ENCODE peak calls at places on chromosomes 6 and 20, in eight cellular contexts. L, W, H, N, D, A, I and F are unnamed samples. For H3K9me3 and H3K4me1, the result is how much of the 10 kb centered on the place peaks cover.

GRCh38 chr6:158960046-158960445 is 40.0 kb downstream of the RSPH3 start:
- DNase-seq in D (no peak), W (no peak), L (no peak), N (no peak), H (no peak), A (no peak), I (no peak), F (no peak)

GRCh38 chr20:50169329-50169823 is 15.9 kb upstream of the PEDS1 start:
- DNase-seq in I (peak), A (peak), N (peak), W (peak), H (peak), L (no peak), D (peak), F (peak)

GRCh38 chr6:121951918-121952379 is 447.5 kb upstream of the HSF2 start:
- DNase-seq in N (no peak), L (no peak), I (no peak), W (peak), A (no peak), H (no peak), D (no peak), F (no peak)

GRCh38 chr6:35905141-35905785 is 15.6 kb downstream of the SRPK1 start:
- DNase-seq in A (no peak), H (no peak), L (no peak), W (no peak), N (no peak), D (no peak), I (no peak), F (no peak)

GRCh38 chr6:7617954-7618764 is 28.2 kb downstream of the SNRNP48 start:
- DNase-seq in N (no peak), I (peak), D (no peak), L (peak), H (peak), A (no peak), W (peak), F (peak)

GRCh38 chr6:108968325-108968724 is 120.1 kb downstream of the ARMC2 start:
- DNase-seq in D (no peak), N (no peak), I (no peak), W (no peak), A (no peak), L (no peak), H (no peak), F (no peak)

GRCh38 chr6:128952902-128953301 is 70.0 kb downstream of the LAMA2 start:
- DNase-seq in L (no peak), I (no peak), H (no peak), N (no peak), W (no peak), A (no peak), D (no peak), F (no peak)

GRCh38 chr20:13220857-13221297 is at the start of gene ISM1:
- DNase-seq in N (no peak), L (no peak), D (no peak), I (no peak), A (no peak), W (peak), H (no peak), F (peak)

GRCh38 chr6:168367285-168367720 is 47.7 kb upstream of the DACT2 start:
- DNase-seq in D (no peak), N (peak), A (peak), H (no peak), I (no peak), L (no peak), W (no peak), F (no peak)

GRCh38 chr6:81613606-81614005 is 138.9 kb downstream of the TENT5A start:
- DNase-seq in A (no peak), W (no peak), I (no peak), H (no peak), L (no peak), N (no peak), D (no peak), F (no peak)

GRCh38 chr6:34517461-34517868 is 38.7 kb downstream of the SPDEF start:
- DNase-seq in A (no peak), W (no peak), N (peak), D (peak), L (no peak), I (no peak), H (no peak), F (no peak)

GRCh38 chr6:149235130-149235561 is 82.4 kb upstream of the TAB2 start:
- DNase-seq in L (peak), D (no peak), W (no peak), H (peak), N (no peak), A (no peak), I (no peak), F (peak)

GRCh38 chr6:159788757-159789376 is 535 bp downstream of the TCP1 start:
- DNase-seq in I (peak), D (peak), L (no peak), A (no peak), W (peak), H (peak), N (no peak), F (peak)

GRCh38 chr6:17267586-17267985 is 13.6 kb upstream of the RBM24 start:
- DNase-seq in A (no peak), D (no peak), L (no peak), I (no peak), H (no peak), N (no peak), W (no peak), F (no peak)

GRCh38 chr20:36744764-36745191 is 1.1 kb downstream of the NDRG3 start:
- DNase-seq in W (peak), I (no peak), A (peak), D (peak), L (no peak), H (peak), N (no peak), F (peak)

GRCh38 chr20:36998652-36999051 is 47.1 kb upstream of the SAMHD1 start:
- DNase-seq in I (no peak), A (no peak), W (no peak), N (no peak), H (no peak), L (no peak), D (no peak), F (no peak)

GRCh38 chr20:54139188-54139587 is 34.6 kb downstream of the CYP24A1 start:
- DNase-seq in L (no peak), D (no peak), H (no peak), I (no peak), A (no peak), N (no peak), W (no peak), F (no peak)

GRCh38 chr6:99712560-99712959 is 105.9 kb downstream of the PRDM13 start:
- DNase-seq in D (no peak), L (no peak), W (no peak), N (no peak), I (no peak), H (no peak), A (no peak), F (no peak)

GRCh38 chr20:57559658-57560553 is 1.0 kb upstream of the PCK1 start:
- DNase-seq in N (no peak), I (no peak), H (no peak), L (no peak), D (no peak), A (no peak), W (no peak), F (no peak)

GRCh38 chr6:56046576-56046975 is 171.2 kb upstream of the BMP5 start:
- DNase-seq in L (no peak), D (no peak), I (no peak), H (peak), N (no peak), W (no peak), A (no peak), F (no peak)

GRCh38 chr6:25973923-25974555 is 11.4 kb downstream of the TRIM38 start:
- DNase-seq in A (no peak), L (no peak), D (peak), N (no peak), I (no peak), W (no peak), H (no peak), F (no peak)

GRCh38 chr6:83615025-83615999 is 93.6 kb downstream of the SNAP91 start:
- DNase-seq in D (peak), L (no peak), H (peak), A (no peak), W (no peak), I (no peak), N (no peak), F (no peak)

GRCh38 chr20:25750765-25751696 is 54.4 kb upstream of the ZNF337 start:
- DNase-seq in I (peak), D (peak), H (peak), L (peak), A (peak), W (peak), N (no peak), F (peak)

GRCh38 chr6:74050921-74051320 is 354.9 kb downstream of the CD109 start:
- DNase-seq in I (no peak), N (no peak), W (no peak), L (no peak), H (no peak), A (no peak), D (no peak), F (no peak)

GRCh38 chr6:161215876-161216615 is 57.8 kb downstream of the AGPAT4 start:
- DNase-seq in A (no peak), W (no peak), I (no peak), D (no peak), H (no peak), N (no peak), L (no peak), F (no peak)

GRCh38 chr6:161212902-161213301 is 61.0 kb downstream of the AGPAT4 start:
- DNase-seq in L (no peak), H (no peak), I (no peak), A (no peak), D (no peak), N (no peak), W (no peak), F (no peak)

GRCh38 chr6:161216616-161217205 is 57.1 kb downstream of the AGPAT4 start:
- DNase-seq in A (no peak), D (no peak), L (no peak), W (no peak), N (no peak), H (no peak), I (no peak), F (no peak)

GRCh38 chr6:161214722-161215121 is 59.1 kb downstream of the AGPAT4 start:
- DNase-seq in W (no peak), H (no peak), L (no peak), A (no peak), D (peak), N (no peak), I (no peak), F (no peak)

GRCh38 chr6:161215193-161215592 is 58.7 kb downstream of the AGPAT4 start:
- DNase-seq in D (peak), N (no peak), H (no peak), W (no peak), L (no peak), I (no peak), A (no peak), F (no peak)
- H3K9me3 ChIP-seq in D (under half), N (under half), H (under half), W (under half), L (under half), I (under half), A (under half), F (under half)

GRCh38 chr6:101400341-101400740 is 6.8 kb downstream of the GRIK2 start:
- DNase-seq in D (no peak), N (no peak), L (no peak), W (no peak), H (no peak), A (no peak), I (no peak), F (no peak)

GRCh38 chr6:101403566-101403965 is 10.1 kb downstream of the GRIK2 start:
- DNase-seq in I (no peak), H (no peak), W (no peak), L (no peak), D (no peak), N (no peak), A (no peak), F (no peak)

GRCh38 chr6:101401792-101402617 is 8.5 kb downstream of the GRIK2 start:
- DNase-seq in H (no peak), A (no peak), N (no peak), L (no peak), D (no peak), W (no peak), I (no peak), F (no peak)

GRCh38 chr6:101404767-101405166 is 11.3 kb downstream of the GRIK2 start:
- DNase-seq in L (no peak), D (no peak), N (no peak), A (no peak), I (no peak), W (no peak), H (no peak), F (no peak)

GRCh38 chr6:101402618-101403002 is 9.1 kb downstream of the GRIK2 start:
- DNase-seq in N (no peak), A (no peak), I (no peak), D (no peak), W (peak), H (no peak), L (no peak), F (no peak)
- H3K4me1 ChIP-seq in N (under half), A (under half), I (under half), D (under half), W (under half), H (under half), L (under half), F (under half)

DNA sequence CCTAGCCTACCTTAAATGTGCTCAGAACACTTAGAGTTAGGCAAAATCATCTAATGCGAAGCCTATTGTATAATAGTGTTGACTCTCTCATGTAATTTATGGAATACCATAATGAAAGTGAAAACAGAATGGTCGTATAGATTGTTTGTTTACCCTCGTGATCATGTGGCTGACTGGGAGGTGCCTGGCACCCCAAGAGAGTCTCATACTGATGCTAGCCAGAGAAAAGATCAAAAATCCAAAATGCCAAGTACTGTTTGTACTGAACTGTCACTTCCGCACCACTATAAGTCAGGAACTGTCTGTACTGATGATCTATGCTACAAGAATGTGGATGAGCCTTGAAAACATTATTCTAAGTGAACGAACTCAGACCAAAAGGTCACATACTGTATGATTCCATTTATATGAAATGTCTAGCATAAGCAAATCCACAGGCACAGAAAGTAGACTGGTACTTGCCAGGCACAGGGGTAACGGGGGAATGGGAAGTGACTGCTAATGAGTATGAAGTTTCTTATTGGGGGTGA is 22.4 kb downstream of the ZMYND8 start:
- DNase-seq in L (no peak), W (no peak), A (no peak), I (peak), N (no peak), D (no peak), H (peak), F (no peak)
- TF ChIP-seq POLR2A in L (no peak), W (no peak), A (no peak), I (no peak), N (no peak), D (no peak), H (no peak), F (no peak)

DNA sequence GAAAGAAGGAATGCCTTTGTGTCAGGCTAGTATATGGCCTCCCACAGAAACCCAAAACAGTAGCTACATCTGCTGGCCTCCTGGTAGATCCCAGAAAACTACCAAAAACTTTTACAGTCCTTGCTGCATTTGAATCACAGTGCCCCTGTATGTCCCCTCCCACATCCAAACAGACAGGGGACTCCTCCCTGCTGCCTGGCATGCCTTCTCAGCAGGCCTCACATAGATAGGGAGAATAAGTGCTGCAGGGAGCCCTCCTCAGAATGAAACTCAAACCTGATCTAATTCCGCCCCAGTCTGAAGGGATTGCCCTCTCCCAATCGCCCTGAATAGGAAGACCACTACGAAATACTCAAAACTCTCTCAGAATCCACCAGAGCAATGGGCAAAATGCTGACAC is 14.1 kb upstream of the DEFB116 start:
- DNase-seq in D (no peak), H (no peak), A (no peak), W (no peak), I (no peak), N (no peak), L (no peak), F (no peak)
- H3K9me3 ChIP-seq in D (under half), H (under half), A (under half), W (under half), I (under half), N (under half), L (under half), F (under half)

GRCh38 chr20:38864662-38865061 is 59.2 kb downstream of the PPP1R16B start:
- DNase-seq in H (no peak), W (no peak), D (no peak), L (no peak), N (no peak), A (no peak), I (no peak), F (no peak)

GRCh38 chr20:38859070-38859690 is 53.7 kb downstream of the PPP1R16B start:
- DNase-seq in L (no peak), I (peak), A (no peak), D (peak), H (no peak), N (no peak), W (no peak), F (no peak)

GRCh38 chr20:38861071-38861401 is 55.5 kb downstream of the PPP1R16B start:
- DNase-seq in A (no peak), H (no peak), D (no peak), N (no peak), L (no peak), W (no peak), I (no peak), F (no peak)

GRCh38 chr20:38863024-38863851 is 57.7 kb downstream of the PPP1R16B start:
- DNase-seq in A (no peak), I (peak), H (no peak), L (peak), W (no peak), N (no peak), D (peak), F (no peak)

DNA sequence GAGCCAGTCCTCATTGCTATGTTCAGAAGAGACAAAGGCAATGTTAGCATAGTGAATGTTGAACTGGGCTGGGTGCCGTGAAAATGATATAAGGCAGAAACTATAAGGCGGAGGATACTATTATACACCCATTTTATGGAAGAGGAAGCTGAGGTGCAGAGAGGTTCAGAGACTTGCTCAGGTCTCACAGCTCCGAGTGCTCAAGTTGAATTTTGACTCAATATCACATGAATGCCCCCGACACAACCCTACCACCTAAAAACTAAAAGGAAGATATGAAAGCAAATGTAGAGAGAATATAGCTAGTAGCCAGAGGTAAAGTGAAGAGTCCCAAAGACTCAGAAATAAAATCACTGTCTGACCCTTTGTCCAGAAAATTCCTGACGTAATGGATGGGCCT is 56.7 kb downstream of the PPP1R16B start:
- DNase-seq in A (no peak), L (no peak), H (no peak), D (no peak), I (no peak), N (no peak), W (no peak), F (no peak)
- H3K4me1 ChIP-seq in A (under half), L (half or more), H (under half), D (half or more), I (under half), N (under half), W (under half), F (under half)